ENCODE peak calls at places on chromosome 22, in five cellular contexts. A, S, W, O and K are unnamed samples.

GRCh38 chr22:19909350-19910179 is 32.0 kb upstream of the COMT start:
- DNase-seq in O (peak), W (peak), A (peak), S (peak), K (peak)

GRCh38 chr22:39349506-39349966 is 255 bp upstream of the SYNGR1 start:
- DNase-seq in O (no peak), S (peak), W (peak), A (no peak), K (peak)

GRCh38 chr22:38345782-38346181 is 28.5 kb upstream of the CSNK1E start:
- DNase-seq in W (peak), A (no peak), O (no peak), S (no peak), K (no peak)

GRCh38 chr22:46267431-46268279 is at the start of gene TTC38:
- DNase-seq in O (peak), S (peak), W (peak), A (peak), K (peak)

GRCh38 chr22:24471570-24471969 is 23.6 kb upstream of the UPB1 start:
- DNase-seq in O (peak), S (peak), W (no peak), A (no peak), K (no peak)

GRCh38 chr22:43226368-43226979 is 39.5 kb upstream of the TTLL12 start:
- DNase-seq in W (no peak), O (peak), S (peak), A (no peak), K (no peak)

GRCh38 chr22:23216331-23217170 is 36.2 kb downstream of the BCR start:
- DNase-seq in O (no peak), W (no peak), A (no peak), S (no peak), K (peak)

GRCh38 chr22:19745155-19746133 is 15.1 kb upstream of the TBX1 start:
- DNase-seq in A (no peak), W (no peak), S (no peak), O (no peak), K (no peak)

GRCh38 chr22:45757068-45757467 is 85.4 kb downstream of the ATXN10 start:
- DNase-seq in O (no peak), S (peak), A (no peak), W (no peak), K (no peak)

GRCh38 chr22:30420401-30421178 is 5.0 kb upstream of the MTFP1 start:
- DNase-seq in O (peak), A (peak), S (peak), W (no peak), K (no peak)

GRCh38 chr22:27399161-27399560 is 402.4 kb downstream of the MN1 start:
- DNase-seq in S (no peak), W (no peak), O (no peak), A (no peak), K (no peak)

GRCh38 chr22:35961480-35961902 is 67.1 kb downstream of the RBFOX2 start:
- DNase-seq in W (no peak), O (peak), A (peak), S (peak), K (no peak)

GRCh38 chr22:50308597-50308935 is 1.1 kb upstream of the PLXNB2 start:
- DNase-seq in A (peak), O (no peak), W (peak), S (peak), K (no peak)

GRCh38 chr22:19850482-19851109 is 4.1 kb downstream of the GNB1L start:
- DNase-seq in S (no peak), A (no peak), W (no peak), O (no peak), K (no peak)

GRCh38 chr22:23267225-23268043 is 87.1 kb downstream of the BCR start:
- DNase-seq in W (no peak), A (no peak), O (no peak), S (no peak), K (no peak)

GRCh38 chr22:19466848-19467752 is 11.9 kb downstream of the UFD1 start:
- DNase-seq in A (no peak), W (no peak), O (no peak), S (no peak), K (no peak)

GRCh38 chr22:23700706-23701105 is 9.9 kb downstream of the RGL4 start:
- DNase-seq in S (peak), W (no peak), O (peak), A (no peak), K (no peak)

GRCh38 chr22:49237279-49237678 is 590.4 kb downstream of the BRD1 start:
- DNase-seq in O (no peak), S (no peak), A (no peak), W (no peak), K (no peak)

GRCh38 chr22:47724751-47725150 is 962.3 kb downstream of the TBC1D22A start:
- DNase-seq in W (no peak), O (no peak), A (no peak), S (no peak), K (no peak)

GRCh38 chr22:50304528-50305392 is 2.7 kb downstream of the PLXNB2 start:
- DNase-seq in S (peak), A (peak), O (no peak), W (no peak), K (no peak)

GRCh38 chr22:29149841-29150555 is 55.7 kb upstream of the EMID1 start:
- DNase-seq in W (no peak), A (no peak), S (no peak), O (no peak), K (no peak)

GRCh38 chr22:37304595-37305343 is 22.5 kb downstream of the CYTH4 start:
- DNase-seq in A (no peak), O (peak), W (no peak), S (peak), K (no peak)

GRCh38 chr22:35664955-35665577 is 16.8 kb downstream of the APOL6 start:
- DNase-seq in S (no peak), O (no peak), A (no peak), W (no peak), K (no peak)

GRCh38 chr22:50170453-50171318 is at the start of gene PANX2:
- DNase-seq in W (no peak), S (peak), A (no peak), O (peak), K (no peak)

GRCh38 chr22:21032037-21032842 is at the start of gene SLC7A4:
- DNase-seq in O (no peak), A (no peak), W (no peak), S (no peak), K (no peak)
- H3K4me3 ChIP-seq in O (peak), A (no peak), W (peak), S (peak), K (no peak)

GRCh38 chr22:40498454-40499186 is 128.2 kb downstream of the SGSM3 start:
- DNase-seq in W (no peak), S (peak), A (peak), O (peak), K (peak)
- TF ChIP-seq CTCF in W (no peak), S (no peak), A (no peak), O (no peak), K (no peak)

GRCh38 chr22:17549183-17549582 is 14.1 kb upstream of the SLC25A18 start:
- DNase-seq in O (no peak), W (no peak), S (no peak), A (no peak), K (no peak)

GRCh38 chr22:17549655-17550054 is 13.6 kb upstream of the SLC25A18 start:
- DNase-seq in S (no peak), O (no peak), A (no peak), W (no peak), K (no peak)

GRCh38 chr22:17559188-17559587 is 4.1 kb upstream of the SLC25A18 start:
- DNase-seq in S (no peak), O (no peak), W (no peak), A (no peak), K (no peak)

GRCh38 chr22:17552737-17553136 is 10.6 kb upstream of the SLC25A18 start:
- DNase-seq in S (no peak), A (no peak), W (no peak), O (no peak), K (no peak)

GRCh38 chr22:17554814-17555213 is 8.5 kb upstream of the SLC25A18 start:
- DNase-seq in A (no peak), W (no peak), S (no peak), O (no peak), K (no peak)
- H3K4me3 ChIP-seq in A (no peak), W (no peak), S (no peak), O (no peak), K (no peak)

GRCh38 chr22:32574957-32575893 is 100.6 kb downstream of the FBXO7 start:
- DNase-seq in A (no peak), O (peak), W (no peak), S (no peak), K (no peak)

GRCh38 chr22:32573991-32574390 is 99.4 kb downstream of the FBXO7 start:
- DNase-seq in O (no peak), W (no peak), S (no peak), A (no peak), K (no peak)

GRCh38 chr22:32572741-32573140 is 98.1 kb downstream of the FBXO7 start:
- DNase-seq in W (no peak), S (no peak), O (no peak), A (no peak), K (no peak)

GRCh38 chr22:32574397-32574796 is 99.8 kb downstream of the FBXO7 start:
- DNase-seq in O (no peak), W (no peak), A (no peak), S (no peak), K (no peak)

DNA sequence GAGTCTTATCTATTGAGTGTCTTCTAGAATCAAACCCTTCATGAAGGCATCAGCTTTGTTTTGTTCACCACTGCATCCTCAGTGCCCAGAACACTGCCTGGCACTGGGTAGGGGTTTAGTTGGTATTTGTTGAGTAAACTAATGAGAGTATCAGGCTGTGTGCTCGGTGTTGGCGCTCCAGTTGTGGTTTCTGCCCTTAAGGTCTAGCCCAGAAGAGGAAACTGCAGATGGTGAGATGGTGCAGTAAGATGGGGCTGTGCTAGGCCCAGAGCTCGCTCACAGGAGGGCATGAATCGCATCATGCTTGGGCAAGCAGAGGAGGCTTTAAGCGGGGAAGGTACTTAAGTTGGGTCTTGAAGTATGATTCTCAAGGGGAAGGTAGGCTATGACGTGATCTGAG is 97.2 kb downstream of the FBXO7 start:
- DNase-seq in S (no peak), W (no peak), A (no peak), O (no peak), K (no peak)
- TF ChIP-seq CTCF in S (no peak), W (no peak), A (no peak), O (no peak), K (no peak)

GRCh38 chr22:22120160-22120559 is 124.4 kb upstream of the VPREB1 start:
- DNase-seq in W (no peak), S (no peak), O (no peak), A (no peak), K (no peak)
- H3K4me3 ChIP-seq in W (no peak), S (no peak), O (no peak), A (no peak), K (no peak)

DNA sequence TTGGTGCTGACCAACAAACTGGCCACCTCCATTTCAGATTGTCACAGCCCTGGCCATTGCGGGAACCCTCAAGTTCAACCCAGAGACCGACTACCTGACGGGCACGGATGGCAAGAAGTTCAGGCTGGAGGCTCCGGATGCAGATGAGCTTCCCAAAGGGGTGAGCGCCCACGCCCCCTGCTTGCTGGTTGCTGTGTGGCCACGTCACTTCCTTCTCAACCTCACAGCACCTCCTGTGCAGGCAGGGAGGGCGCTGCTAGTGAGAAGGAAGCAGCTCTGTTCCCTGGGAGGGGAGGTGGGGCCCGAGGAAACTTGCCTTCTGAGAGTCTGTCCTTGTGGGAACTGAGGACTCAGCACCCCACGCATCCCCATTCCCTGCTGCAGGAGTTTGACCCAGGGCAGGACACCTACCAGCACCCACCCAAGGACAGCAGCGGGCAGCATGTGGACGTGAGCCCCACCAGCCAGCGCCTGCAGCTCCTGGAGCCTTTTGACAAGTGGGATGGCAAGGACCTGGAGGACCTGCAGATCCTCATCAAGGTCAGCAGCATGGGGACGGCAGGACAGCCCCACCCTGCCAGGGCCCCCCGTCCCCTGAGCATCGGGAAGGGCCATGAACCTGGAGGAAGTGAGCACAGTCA is 19.3 kb downstream of the POLR3H start:
- DNase-seq in W (peak), A (no peak), S (no peak), O (peak), K (peak)
- TF ChIP-seq CTCF in W (no peak), A (no peak), S (no peak), O (peak), K (no peak)

GRCh38 chr22:21014202-21015050 is 539 bp upstream of the P2RX6 start:
- DNase-seq in A (peak), O (peak), S (peak), W (peak), K (peak)
- H3K4me3 ChIP-seq in A (peak), O (peak), S (peak), W (peak), K (peak)